ENCODE peak calls at places on chromosomes 13 and 19, in seven cellular contexts. T is activated T-helper 1 cell treated with anti-CD3 and anti-CD28 coated beads, Interleukin-12 subunit alpha, Interleukin-12 subunit beta, Interleukin-2, Interleukin-4 antibody, amounts not matched to agents 30 ng/mL and 10 ng/mL and 1 ng/mL, durations not matched to agents 14 hours and 24 hours and 36 hours; D is mucosa of descending colon; B is hepatic stellate cell; H is T-helper 9 cell; G is effector memory CD8-positive, alpha-beta T cell; S is NCI-H524 treated with DMSO at 0.1 percent for 48 hours. F is an unnamed sample.

GRCh38 chr19:39335168-39335567 is 675 bp downstream of the GMFG start:
- DNase-seq in T (no peak), D (no peak), B (peak; percentile 30), H (no peak), G (no peak), S (no peak), F (no peak)

GRCh38 chr13:41458187-41458938 is 1.0 kb downstream of the RGCC start:
- DNase-seq in T (peak; percentile 38), D (peak; percentile 72), B (peak; percentile 29), H (peak; percentile 32), G (peak; percentile 53), S (no peak), F (no peak)

GRCh38 chr13:110633776-110634175 is 18.4 kb downstream of the NAXD start:
- DNase-seq in T (no peak), D (no peak), B (no peak), H (no peak), G (no peak), S (no peak), F (no peak)

GRCh38 chr19:8454218-8454617 is 9.4 kb downstream of the HNRNPM start:
- DNase-seq in T (no peak), D (no peak), B (no peak), H (no peak), G (no peak), S (no peak), F (no peak)

GRCh38 chr13:34911159-34911558 is 30.9 kb upstream of the NBEA start:
- DNase-seq in T (no peak), D (no peak), B (no peak), H (no peak), G (no peak), S (no peak), F (no peak)

GRCh38 chr19:1118999-1119398 is 15.2 kb downstream of the GPX4 start:
- DNase-seq in T (no peak), D (peak; percentile 55), B (no peak), H (no peak), G (no peak), S (no peak), F (no peak)

GRCh38 chr13:60318186-60318585 is 78.8 kb upstream of the TDRD3 start:
- DNase-seq in T (no peak), D (no peak), B (no peak), H (no peak), G (no peak), S (no peak), F (no peak)

GRCh38 chr19:48897181-48897580 is 1.4 kb downstream of the TULP2 start:
- DNase-seq in T (no peak), D (no peak), B (no peak), H (no peak), G (no peak), S (no peak), F (no peak)

GRCh38 chr19:6731822-6732221 is 5.6 kb downstream of the GPR108 start:
- DNase-seq in T (no peak), D (peak; percentile 55), B (no peak), H (no peak), G (no peak), S (no peak), F (no peak)